ENCODE peak calls at places on chromosomes 1 and 21, in six cellular contexts. W is Caco-2, H is fibroblast of lung, Q is foreskin fibroblast, M is DND-41, U is GM23338. D is an unnamed sample.

GRCh38 chr1:198935371-198935921 is 296.6 kb downstream of the PTPRC start:
- DNase-seq in U (peak; percentile 16), M (peak; percentile 84), W (peak; percentile 84), H (peak; percentile 99), Q (peak; percentile 97), D (peak; percentile 33)

GRCh38 chr1:103170608-103171007 is 62.3 kb upstream of the COL11A1 start:
- DNase-seq in M (no peak), U (no peak), H (no peak), W (no peak), Q (peak; percentile 39), D (no peak)

GRCh38 chr1:162561616-162562451 is at the start of gene UAP1:
- DNase-seq in H (no peak), M (no peak), W (no peak), U (peak; percentile 3), Q (no peak), D (no peak)

GRCh38 chr21:36989699-36990507 is 16.6 kb upstream of the RIPPLY3 start:
- DNase-seq in U (peak; percentile 92), M (peak; percentile 90), H (peak; percentile 89), W (peak; percentile 95), Q (peak; percentile 91), D (peak; percentile 96)

GRCh38 chr1:181872562-181872961 is 188.9 kb downstream of the ZNF648 start:
- DNase-seq in U (no peak), M (no peak), H (no peak), Q (no peak), W (no peak), D (no peak)

GRCh38 chr1:224720216-224720615 is 104.1 kb downstream of the CNIH3 start:
- DNase-seq in U (peak; percentile 37), M (peak; percentile 30), H (no peak), Q (no peak), W (no peak), D (no peak)

GRCh38 chr1:164748253-164748899 is 189.4 kb downstream of the PBX1 start:
- DNase-seq in H (peak; percentile 99), M (no peak), U (no peak), Q (peak; percentile 96), W (peak; percentile 22), D (no peak)

GRCh38 chr21:20661745-20662470 is 336.3 kb upstream of the NCAM2 start:
- DNase-seq in Q (no peak), H (no peak), U (peak; percentile 92), W (no peak), M (no peak), D (no peak)

GRCh38 chr1:116825735-116826438 is 71.7 kb downstream of the CD2 start:
- DNase-seq in U (no peak), H (no peak), Q (no peak), W (no peak), M (no peak), D (no peak)

GRCh38 chr1:203273869-203274602 is 31.3 kb upstream of the BTG2 start:
- DNase-seq in H (no peak), M (no peak), U (peak; percentile 54), W (no peak), Q (no peak), D (peak; percentile 46)

GRCh38 chr1:230827081-230827681 is 41.1 kb downstream of the C1orf198 start:
- DNase-seq in Q (peak; percentile 77), U (no peak), M (no peak), W (no peak), H (peak; percentile 82), D (peak; percentile 89)

DNA sequence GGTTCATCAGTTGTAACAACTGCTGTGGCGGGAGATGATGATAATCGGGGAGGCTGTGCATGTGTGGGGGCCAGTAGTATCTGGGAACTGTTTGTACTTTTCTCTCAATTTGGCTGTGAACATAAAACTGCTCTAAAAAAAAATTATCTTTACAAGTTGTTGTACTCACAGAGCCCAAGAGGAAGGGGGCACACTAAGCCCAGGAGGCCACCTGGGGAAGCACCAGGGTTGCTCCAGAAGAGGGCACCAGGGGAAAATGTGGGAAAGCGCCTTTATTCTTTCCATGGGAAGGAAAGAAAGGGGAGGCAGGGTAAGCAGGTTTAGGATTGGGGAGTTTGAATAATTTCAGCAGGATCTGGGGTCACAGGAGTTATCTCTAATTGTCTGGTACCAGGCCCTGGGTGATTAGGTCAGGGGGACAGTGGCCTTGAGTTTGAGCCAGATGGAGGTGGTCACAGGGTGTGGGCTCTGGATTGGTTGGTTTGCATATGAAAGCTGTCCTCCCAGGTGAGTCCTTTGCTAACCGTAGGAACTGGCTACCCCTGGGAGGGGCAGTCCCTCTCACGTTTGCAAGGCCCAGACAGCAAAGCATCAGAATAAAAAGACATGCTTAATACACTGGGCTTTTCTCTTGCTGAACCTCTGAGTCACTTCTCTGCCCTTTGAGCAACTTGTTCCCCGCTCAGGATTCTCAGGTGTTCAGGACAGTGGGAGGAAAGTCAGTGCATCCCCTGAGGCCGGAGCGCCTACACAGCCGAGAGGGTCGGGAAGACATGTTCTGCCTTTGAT is 11.2 kb downstream of the MYOC start:
- DNase-seq in Q (no peak), W (peak; percentile 23), H (no peak), M (no peak), U (peak; percentile 67), D (no peak)
- TF ChIP-seq CTCF in Q (no peak), W (no peak), H (no peak), M (peak; percentile 4), U (peak; percentile 50), D (no peak)

GRCh38 chr1:8344893-8345507 is 27.1 kb downstream of the SLC45A1 start:
- DNase-seq in H (no peak), M (no peak), W (no peak), Q (no peak), U (no peak), D (no peak)

GRCh38 chr1:8343044-8343443 is 25.1 kb downstream of the SLC45A1 start:
- DNase-seq in Q (no peak), U (no peak), W (no peak), H (no peak), M (no peak), D (no peak)

GRCh38 chr1:8340456-8340855 is 22.5 kb downstream of the SLC45A1 start:
- DNase-seq in U (no peak), M (no peak), Q (no peak), W (no peak), H (no peak), D (no peak)

GRCh38 chr1:8343464-8344001 is 25.6 kb downstream of the SLC45A1 start:
- DNase-seq in Q (peak; percentile 96), U (no peak), M (no peak), W (peak; percentile 23), H (peak; percentile 96), D (peak; percentile 83)

DNA sequence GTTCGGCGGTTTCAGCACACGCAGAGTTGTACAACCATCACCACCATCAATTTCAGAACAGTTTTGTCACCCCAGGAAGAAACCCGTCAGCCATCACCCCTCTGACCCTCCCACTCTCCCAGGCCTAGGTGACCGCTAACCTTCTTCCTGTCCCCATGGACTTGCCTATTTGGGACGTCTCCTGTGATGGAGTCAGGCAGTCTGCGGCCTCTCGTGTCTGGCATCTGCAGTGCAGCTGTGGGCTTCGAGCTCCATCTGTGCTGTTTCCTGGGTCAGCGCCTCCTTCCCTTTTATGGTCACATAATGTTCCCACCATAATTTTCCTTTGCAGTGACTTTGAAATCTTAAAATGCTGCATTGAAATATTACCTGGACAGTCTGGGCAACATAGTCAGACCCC is 24.4 kb downstream of the SLC45A1 start:
- DNase-seq in Q (peak; percentile 84), M (no peak), H (peak; percentile 53), W (no peak), U (no peak), D (peak; percentile 30)
- TF ChIP-seq CTCF in Q (peak; percentile 24), M (no peak), H (no peak), W (no peak), U (no peak), D (no peak)

DNA sequence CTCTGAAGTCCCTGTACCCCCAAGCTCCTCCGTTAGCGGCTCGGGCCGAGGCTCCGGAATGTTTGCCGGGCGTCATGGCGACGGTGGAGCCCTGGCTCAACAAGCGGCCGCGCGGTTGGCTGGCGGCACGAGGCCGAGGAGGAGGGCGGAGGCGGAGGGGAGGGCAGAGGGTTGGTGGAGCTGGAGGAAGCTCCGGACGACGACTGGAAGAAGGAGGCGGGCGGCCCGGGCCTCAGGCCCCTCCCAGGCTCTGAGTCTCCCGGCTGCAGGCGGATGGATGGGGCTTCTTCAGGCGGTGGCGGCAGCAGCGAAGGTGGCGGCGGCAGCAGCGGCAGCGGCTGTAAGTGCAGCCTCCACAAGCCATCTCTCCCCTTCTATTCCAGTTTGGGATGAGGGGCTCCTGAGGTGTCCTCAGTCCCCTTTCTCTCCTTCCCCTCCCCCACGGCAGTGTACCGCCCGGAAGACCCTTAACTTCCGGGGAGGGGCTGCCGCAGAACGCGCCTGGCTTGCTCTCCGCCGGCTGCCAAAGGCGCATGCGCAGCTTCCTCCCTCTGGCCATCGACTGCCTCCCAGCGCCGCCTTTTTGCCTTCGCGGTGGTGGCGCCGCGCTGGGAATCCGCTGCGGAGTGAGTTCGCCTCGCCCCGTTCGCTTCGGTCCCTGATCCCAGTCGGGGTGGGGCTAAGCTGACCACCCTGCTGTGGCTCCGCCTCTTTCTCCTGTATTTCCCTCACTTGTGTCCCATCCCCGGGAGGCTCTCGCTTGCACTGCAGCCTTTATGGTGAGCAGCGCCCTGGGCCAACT is at the start of the genes DNAI4 and MIER1:
- DNase-seq in Q (peak; percentile 99), H (peak; percentile 97), W (peak; percentile 94), M (peak; percentile 96), U (peak; percentile 98), D (peak; percentile 98)
- TF ChIP-seq CTCF in Q (no peak), H (no peak), W (no peak), M (peak; percentile 24), U (no peak), D (peak; percentile 25)

GRCh38 chr1:119375366-119375765 is 6.8 kb downstream of the HAO2 start:
- DNase-seq in W (no peak), M (no peak), U (no peak), H (no peak), Q (no peak), D (no peak)
- TF ChIP-seq CTCF in W (no peak), M (no peak), U (no peak), H (no peak), Q (no peak), D (no peak)